ENCODE peak calls at places on chromosome X, in seven cellular contexts. I, T, F, P, S, Y and D are unnamed samples.

GRCh38 chrX:102959471-102959870 is 22.4 kb downstream of the RAB40AL start:
- DNase-seq in I (no peak), T (no peak), F (no peak), P (no peak), S (no peak), Y (no peak), D (no peak)

GRCh38 chrX:116379854-116380253 is 56.6 kb upstream of the SLC6A14 start:
- DNase-seq in I (no peak), T (no peak), F (no peak), P (no peak), S (no peak), Y (no peak), D (no peak)

GRCh38 chrX:103839404-103839803 is 7.3 kb upstream of the RAB9B start:
- DNase-seq in I (no peak), T (no peak), F (peak; percentile 28), P (no peak), S (no peak), Y (no peak), D (no peak)

GRCh38 chrX:153909024-153909979 is 4.8 kb downstream of the AVPR2 start:
- DNase-seq in I (no peak), T (no peak), F (no peak), P (peak; percentile 66), S (no peak), Y (peak; percentile 56), D (no peak)

GRCh38 chrX:40552768-40553167 is 28.0 kb upstream of the ATP6AP2 start:
- DNase-seq in I (no peak), T (no peak), F (no peak), P (peak; percentile 21), S (no peak), Y (no peak), D (no peak)

GRCh38 chrX:153634832-153635231 is 12.2 kb upstream of the DUSP9 start:
- DNase-seq in I (no peak), T (no peak), F (no peak), P (no peak), S (no peak), Y (no peak), D (no peak)

GRCh38 chrX:153726286-153727107 is 1.8 kb downstream of the ABCD1 start:
- DNase-seq in I (peak; percentile 71), T (no peak), F (peak; percentile 24), P (peak; percentile 84), S (peak; percentile 24), Y (no peak), D (peak; percentile 70)

GRCh38 chrX:25144043-25144940 is 128.5 kb upstream of the ARX start:
- DNase-seq in I (peak; percentile 54), T (no peak), F (peak; percentile 39), P (peak; percentile 88), S (peak; percentile 49), Y (no peak), D (peak; percentile 60)

GRCh38 chrX:72057844-72058243 is 73.9 kb downstream of the RTL5 start:
- DNase-seq in I (no peak), T (no peak), F (no peak), P (no peak), S (no peak), Y (no peak), D (no peak)

GRCh38 chrX:57286507-57287251 is at the start of gene FAAH2:
- DNase-seq in I (peak; percentile 79), T (no peak), F (peak; percentile 57), P (peak; percentile 73), S (no peak), Y (no peak), D (peak; percentile 77)

GRCh38 chrX:45622538-45622937 is 421.9 kb upstream of the DIPK2B start:
- DNase-seq in I (no peak), T (no peak), F (no peak), P (no peak), S (no peak), Y (no peak), D (no peak)

GRCh38 chrX:66162331-66162822 is 1.7 kb upstream of the HEPH start:
- DNase-seq in I (peak; percentile 68), T (no peak), F (no peak), P (no peak), S (no peak), Y (no peak), D (peak; percentile 70)

GRCh38 chrX:132488092-132488749 is 617 bp downstream of the MBNL3 start:
- DNase-seq in I (peak; percentile 33), T (no peak), F (peak; percentile 19), P (no peak), S (no peak), Y (no peak), D (no peak)

GRCh38 chrX:120310861-120311631 is at the start of gene TMEM255A:
- DNase-seq in I (no peak), T (peak; percentile 1), F (no peak), P (peak; percentile 50), S (no peak), Y (no peak), D (no peak)

GRCh38 chrX:104343408-104344129 is 88.8 kb upstream of the ESX1 start:
- DNase-seq in I (peak; percentile 60), T (no peak), F (peak; percentile 14), P (peak; percentile 62), S (no peak), Y (peak; percentile 9), D (peak; percentile 77)

GRCh38 chrX:153766098-153766817 is 2.2 kb downstream of the PLXNB3 start:
- DNase-seq in I (peak; percentile 11), T (no peak), F (peak; percentile 43), P (peak; percentile 37), S (no peak), Y (no peak), D (no peak)

GRCh38 chrX:102339312-102340298 is 92.6 kb downstream of the NXF2 start:
- DNase-seq in I (no peak), T (no peak), F (peak; percentile 3), P (no peak), S (no peak), Y (no peak), D (no peak)

GRCh38 chrX:134026732-134027311 is 41.4 kb upstream of the GPC3 start:
- DNase-seq in I (peak; percentile 34), T (no peak), F (peak; percentile 23), P (peak; percentile 77), S (peak; percentile 19), Y (no peak), D (peak; percentile 67)

GRCh38 chrX:135382260-135382659 is 39.5 kb upstream of the SMIM10L2A start:
- DNase-seq in I (no peak), T (no peak), F (no peak), P (no peak), S (no peak), Y (no peak), D (no peak)

GRCh38 chrX:69031181-69031580 is 134.1 kb downstream of the PJA1 start:
- DNase-seq in I (no peak), T (no peak), F (no peak), P (peak; percentile 75), S (no peak), Y (no peak), D (no peak)

GRCh38 chrX:21972721-21973120 is 32.2 kb downstream of the SMS start:
- DNase-seq in I (no peak), T (no peak), F (peak; percentile 16), P (no peak), S (no peak), Y (no peak), D (no peak)

GRCh38 chrX:105822138-105823091 is at the start of gene NRK:
- DNase-seq in I (no peak), T (no peak), F (no peak), P (peak; percentile 33), S (no peak), Y (no peak), D (no peak)

GRCh38 chrX:154731881-154732280 is 19.0 kb downstream of the GAB3 start:
- DNase-seq in I (no peak), T (no peak), F (no peak), P (no peak), S (no peak), Y (no peak), D (no peak)

GRCh38 chrX:68146054-68146453 is 287.2 kb downstream of the OPHN1 start:
- DNase-seq in I (no peak), T (no peak), F (no peak), P (peak; percentile 20), S (no peak), Y (no peak), D (no peak)

GRCh38 chrX:86148024-86148511 is at the start of gene DACH2:
- DNase-seq in I (peak; percentile 66), T (peak; percentile 4), F (peak; percentile 13), P (peak; percentile 89), S (peak; percentile 21), Y (peak; percentile 70), D (peak; percentile 68)

GRCh38 chrX:66731398-66731797 is 92.5 kb upstream of the EDA2R start:
- DNase-seq in I (no peak), T (no peak), F (no peak), P (peak; percentile 63), S (no peak), Y (peak; percentile 4), D (no peak)

GRCh38 chrX:117851025-117851424 is 265.6 kb downstream of the KLHL13 start:
- DNase-seq in I (no peak), T (no peak), F (no peak), P (no peak), S (no peak), Y (no peak), D (no peak)

GRCh38 chrX:18565727-18566126 is 106.2 kb downstream of the RS1 start:
- DNase-seq in I (no peak), T (no peak), F (no peak), P (no peak), S (no peak), Y (no peak), D (no peak)

GRCh38 chrX:104567506-104567905 is 1.5 kb downstream of the IL1RAPL2 start:
- DNase-seq in I (no peak), T (no peak), F (no peak), P (no peak), S (no peak), Y (no peak), D (no peak)